ENCODE peak calls at places on chromosomes 2 and 18, in ten cellular contexts. One of them, this sample, is unnamed.

GRCh38 chr2:97732436-97733340 is 19.3 kb downstream of the ZAP70 start:
- DNase-seq in A549: no peak
- DNase-seq in K562: no peak
- DNase-seq in prostate gland: no peak
- DNase-seq in HCT116: no peak
- DNase-seq in vagina: no peak
- DNase-seq in sigmoid colon: no peak
- DNase-seq in thyroid gland: no peak
- DNase-seq in heart left ventricle: peak
- DNase-seq in testis: no peak
- DNase-seq in this sample: no peak

GRCh38 chr2:67037655-67038054 is 359.5 kb upstream of the ETAA1 start:
- DNase-seq in A549: no peak
- DNase-seq in K562: no peak
- DNase-seq in prostate gland: no peak
- DNase-seq in HCT116: no peak
- DNase-seq in vagina: no peak
- DNase-seq in sigmoid colon: no peak
- DNase-seq in thyroid gland: no peak
- DNase-seq in heart left ventricle: no peak
- DNase-seq in testis: no peak
- DNase-seq in this sample: no peak

GRCh38 chr2:232488097-232488711 is 570 bp upstream of the ECEL1 start:
- DNase-seq in A549: no peak
- DNase-seq in K562: no peak
- DNase-seq in prostate gland: no peak
- DNase-seq in HCT116: no peak
- DNase-seq in vagina: no peak
- DNase-seq in sigmoid colon: no peak
- DNase-seq in thyroid gland: no peak
- DNase-seq in heart left ventricle: no peak
- DNase-seq in testis: no peak
- DNase-seq in this sample: peak

GRCh38 chr18:49561377-49562193 is at the start of gene LIPG:
- DNase-seq in A549: peak
- DNase-seq in K562: peak
- DNase-seq in prostate gland: peak
- DNase-seq in HCT116: peak
- DNase-seq in vagina: no peak
- DNase-seq in sigmoid colon: no peak
- DNase-seq in thyroid gland: peak
- DNase-seq in heart left ventricle: peak
- DNase-seq in testis: peak
- DNase-seq in this sample: no peak

GRCh38 chr2:130790808-130791616 is 35.7 kb downstream of the AMER3 start:
- DNase-seq in A549: no peak
- DNase-seq in K562: no peak
- DNase-seq in prostate gland: no peak
- DNase-seq in HCT116: no peak
- DNase-seq in vagina: no peak
- DNase-seq in sigmoid colon: no peak
- DNase-seq in thyroid gland: no peak
- DNase-seq in heart left ventricle: no peak
- DNase-seq in testis: no peak
- DNase-seq in this sample: no peak

GRCh38 chr2:207265849-207266248 is 100.1 kb upstream of the KLF7 start:
- DNase-seq in A549: no peak
- DNase-seq in K562: no peak
- DNase-seq in prostate gland: no peak
- DNase-seq in HCT116: no peak
- DNase-seq in vagina: no peak
- DNase-seq in sigmoid colon: no peak
- DNase-seq in thyroid gland: no peak
- DNase-seq in heart left ventricle: no peak
- DNase-seq in testis: no peak
- DNase-seq in this sample: no peak

GRCh38 chr18:44041553-44042418 is 638.9 kb upstream of the SETBP1 start:
- DNase-seq in A549: no peak
- DNase-seq in K562: no peak
- DNase-seq in prostate gland: no peak
- DNase-seq in HCT116: no peak
- DNase-seq in vagina: no peak
- DNase-seq in sigmoid colon: no peak
- DNase-seq in thyroid gland: no peak
- DNase-seq in heart left ventricle: no peak
- DNase-seq in testis: no peak
- DNase-seq in this sample: no peak

GRCh38 chr18:21897811-21898210 is 157.2 kb downstream of the MIB1 start:
- DNase-seq in A549: peak
- DNase-seq in K562: peak
- DNase-seq in prostate gland: peak
- DNase-seq in HCT116: peak
- DNase-seq in vagina: no peak
- DNase-seq in sigmoid colon: no peak
- DNase-seq in thyroid gland: peak
- DNase-seq in heart left ventricle: no peak
- DNase-seq in testis: peak
- DNase-seq in this sample: no peak

GRCh38 chr2:233882353-233882752 is 14.2 kb upstream of the MSL3B start:
- DNase-seq in A549: peak
- DNase-seq in K562: no peak
- DNase-seq in prostate gland: no peak
- DNase-seq in HCT116: no peak
- DNase-seq in vagina: no peak
- DNase-seq in sigmoid colon: no peak
- DNase-seq in thyroid gland: no peak
- DNase-seq in heart left ventricle: no peak
- DNase-seq in testis: no peak
- DNase-seq in this sample: no peak

GRCh38 chr2:84874381-84875212 is 6.3 kb downstream of the TRABD2A start:
- DNase-seq in A549: no peak
- DNase-seq in K562: no peak
- DNase-seq in prostate gland: no peak
- DNase-seq in HCT116: no peak
- DNase-seq in vagina: no peak
- DNase-seq in sigmoid colon: peak
- DNase-seq in thyroid gland: no peak
- DNase-seq in heart left ventricle: no peak
- DNase-seq in testis: no peak
- DNase-seq in this sample: no peak

GRCh38 chr2:69964353-69964831 is 3.0 kb upstream of the ASPRV1 start:
- DNase-seq in A549: no peak
- DNase-seq in K562: no peak
- DNase-seq in prostate gland: no peak
- DNase-seq in HCT116: no peak
- DNase-seq in vagina: no peak
- DNase-seq in sigmoid colon: no peak
- DNase-seq in thyroid gland: no peak
- DNase-seq in heart left ventricle: no peak
- DNase-seq in testis: no peak
- DNase-seq in this sample: no peak

GRCh38 chr2:234249873-234250272 is 199.4 kb downstream of the SPP2 start:
- DNase-seq in A549: peak
- DNase-seq in K562: no peak
- DNase-seq in prostate gland: peak
- DNase-seq in HCT116: no peak
- DNase-seq in vagina: no peak
- DNase-seq in sigmoid colon: no peak
- DNase-seq in thyroid gland: no peak
- DNase-seq in heart left ventricle: no peak
- DNase-seq in testis: no peak
- DNase-seq in this sample: no peak

GRCh38 chr2:10971131-10971854 is 59.6 kb downstream of the KCNF1 start:
- DNase-seq in A549: no peak
- DNase-seq in K562: no peak
- DNase-seq in prostate gland: no peak
- DNase-seq in HCT116: no peak
- DNase-seq in vagina: no peak
- DNase-seq in sigmoid colon: no peak
- DNase-seq in thyroid gland: no peak
- DNase-seq in heart left ventricle: no peak
- DNase-seq in testis: no peak
- DNase-seq in this sample: no peak

GRCh38 chr2:64221935-64222334 is 77.7 kb upstream of the PELI1 start:
- DNase-seq in A549: no peak
- DNase-seq in K562: no peak
- DNase-seq in prostate gland: no peak
- DNase-seq in HCT116: no peak
- DNase-seq in vagina: no peak
- DNase-seq in sigmoid colon: no peak
- DNase-seq in thyroid gland: no peak
- DNase-seq in heart left ventricle: no peak
- DNase-seq in testis: no peak
- DNase-seq in this sample: no peak

GRCh38 chr18:44079602-44080001 is 601.1 kb upstream of the SETBP1 start:
- DNase-seq in A549: no peak
- DNase-seq in K562: no peak
- DNase-seq in prostate gland: no peak
- DNase-seq in HCT116: no peak
- DNase-seq in vagina: no peak
- DNase-seq in sigmoid colon: no peak
- DNase-seq in thyroid gland: no peak
- DNase-seq in heart left ventricle: no peak
- DNase-seq in testis: peak
- DNase-seq in this sample: no peak

GRCh38 chr2:209425082-209426071 is 1.5 kb downstream of the MAP2 start:
- DNase-seq in A549: peak
- DNase-seq in K562: no peak
- DNase-seq in prostate gland: no peak
- DNase-seq in HCT116: peak
- DNase-seq in vagina: no peak
- DNase-seq in sigmoid colon: no peak
- DNase-seq in thyroid gland: peak
- DNase-seq in heart left ventricle: no peak
- DNase-seq in testis: peak
- DNase-seq in this sample: no peak

GRCh38 chr2:10787176-10787968 is 25.2 kb downstream of the PDIA6 start:
- DNase-seq in A549: peak
- DNase-seq in K562: peak
- DNase-seq in prostate gland: no peak
- DNase-seq in HCT116: no peak
- DNase-seq in vagina: no peak
- DNase-seq in sigmoid colon: no peak
- DNase-seq in thyroid gland: no peak
- DNase-seq in heart left ventricle: no peak
- DNase-seq in testis: no peak
- DNase-seq in this sample: no peak

GRCh38 chr18:75691483-75691882 is 264.0 kb upstream of the SMIM21 start:
- DNase-seq in A549: no peak
- DNase-seq in K562: no peak
- DNase-seq in prostate gland: no peak
- DNase-seq in HCT116: no peak
- DNase-seq in vagina: no peak
- DNase-seq in sigmoid colon: no peak
- DNase-seq in thyroid gland: no peak
- DNase-seq in heart left ventricle: no peak
- DNase-seq in testis: no peak
- DNase-seq in this sample: no peak
- TF ChIP-seq CTCF in A549: no peak
- TF ChIP-seq CTCF in K562: no peak
- TF ChIP-seq CTCF in prostate gland: no peak
- TF ChIP-seq CTCF in HCT116: peak
- TF ChIP-seq CTCF in vagina: no peak
- TF ChIP-seq CTCF in sigmoid colon: no peak
- TF ChIP-seq CTCF in thyroid gland: no peak
- TF ChIP-seq CTCF in heart left ventricle: no peak
- TF ChIP-seq CTCF in testis: no peak
- TF ChIP-seq CTCF in this sample: no peak

DNA sequence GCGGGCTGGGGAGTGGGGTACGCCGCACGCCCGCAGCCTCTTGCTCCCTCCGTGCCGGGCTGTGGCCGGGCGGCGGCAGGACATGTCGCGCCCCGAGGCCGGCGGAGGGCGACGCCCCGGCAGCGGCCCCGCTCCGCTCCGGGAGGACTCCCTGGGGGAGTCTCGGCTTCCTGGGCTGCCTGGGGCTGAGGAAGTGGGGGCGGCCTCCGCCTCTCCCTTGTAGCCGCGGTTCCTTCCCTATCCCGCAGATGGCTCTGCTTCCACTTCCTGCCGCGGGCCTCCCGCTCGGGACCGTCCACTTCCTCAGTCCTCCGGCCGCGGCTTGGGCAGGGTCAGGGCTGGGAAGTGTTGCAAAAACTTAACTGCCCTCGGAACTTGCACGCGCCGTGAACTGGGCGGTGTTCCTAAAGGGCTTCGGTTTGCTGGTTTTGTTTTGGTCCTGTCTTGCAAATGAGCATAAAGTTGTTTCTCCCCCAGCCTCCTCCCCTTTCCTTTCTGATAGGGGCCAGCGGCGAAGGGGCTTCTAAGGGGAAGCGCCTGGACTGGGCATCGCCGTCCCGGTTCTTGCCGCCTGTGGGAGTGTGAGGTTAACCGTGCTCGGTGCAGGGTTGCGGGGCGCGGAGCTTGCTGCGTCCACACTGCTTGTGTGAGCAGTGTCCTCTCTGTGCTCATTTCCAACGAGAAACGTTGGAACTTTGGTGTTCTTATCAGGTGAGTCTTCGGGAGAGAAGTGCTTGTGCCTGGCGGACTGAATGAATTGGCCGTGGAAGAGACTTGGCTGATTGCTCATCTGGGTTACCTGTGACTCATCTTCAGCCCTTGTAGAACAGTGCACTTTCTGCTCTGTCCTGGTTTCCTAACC is 600 bp downstream of the RALB start:
- DNase-seq in A549: peak
- DNase-seq in K562: peak
- DNase-seq in prostate gland: peak
- DNase-seq in HCT116: no peak
- DNase-seq in vagina: peak
- DNase-seq in sigmoid colon: peak
- DNase-seq in thyroid gland: peak
- DNase-seq in heart left ventricle: peak
- DNase-seq in testis: peak
- DNase-seq in this sample: peak
- TF ChIP-seq POLR2A in A549: no peak
- TF ChIP-seq POLR2A in K562: peak
- TF ChIP-seq POLR2A in prostate gland: no peak
- TF ChIP-seq POLR2A in HCT116: no peak
- TF ChIP-seq POLR2A in vagina: no peak
- TF ChIP-seq POLR2A in sigmoid colon: no peak
- TF ChIP-seq POLR2A in thyroid gland: no peak
- TF ChIP-seq POLR2A in heart left ventricle: no peak
- TF ChIP-seq POLR2A in testis: no peak
- TF ChIP-seq POLR2A in this sample: peak

GRCh38 chr18:212780-213179 is 54.4 kb downstream of the USP14 start:
- DNase-seq in A549: no peak
- DNase-seq in K562: peak
- DNase-seq in prostate gland: no peak
- DNase-seq in HCT116: no peak
- DNase-seq in vagina: no peak
- DNase-seq in sigmoid colon: no peak
- DNase-seq in thyroid gland: no peak
- DNase-seq in heart left ventricle: no peak
- DNase-seq in testis: no peak
- DNase-seq in this sample: no peak
- TF ChIP-seq CTCF in A549: no peak
- TF ChIP-seq CTCF in K562: no peak
- TF ChIP-seq CTCF in prostate gland: no peak
- TF ChIP-seq CTCF in HCT116: peak
- TF ChIP-seq CTCF in vagina: no peak
- TF ChIP-seq CTCF in sigmoid colon: no peak
- TF ChIP-seq CTCF in thyroid gland: no peak
- TF ChIP-seq CTCF in heart left ventricle: no peak
- TF ChIP-seq CTCF in testis: no peak
- TF ChIP-seq CTCF in this sample: no peak

GRCh38 chr2:86073225-86073624 is 32.5 kb downstream of the POLR1A start:
- DNase-seq in A549: no peak
- DNase-seq in K562: no peak
- DNase-seq in prostate gland: no peak
- DNase-seq in HCT116: no peak
- DNase-seq in vagina: no peak
- DNase-seq in sigmoid colon: no peak
- DNase-seq in thyroid gland: no peak
- DNase-seq in heart left ventricle: no peak
- DNase-seq in testis: no peak
- DNase-seq in this sample: no peak
- TF ChIP-seq POLR2A in A549: no peak
- TF ChIP-seq POLR2A in K562: peak
- TF ChIP-seq POLR2A in prostate gland: no peak
- TF ChIP-seq POLR2A in HCT116: no peak
- TF ChIP-seq POLR2A in vagina: no peak
- TF ChIP-seq POLR2A in sigmoid colon: no peak
- TF ChIP-seq POLR2A in thyroid gland: no peak
- TF ChIP-seq POLR2A in heart left ventricle: no peak
- TF ChIP-seq POLR2A in testis: no peak
- TF ChIP-seq POLR2A in this sample: no peak

This sample was measured in ovary.